ENCODE peak calls at places on chromosomes 12 and 14, in five cellular contexts. M is esophagus muscularis mucosa, O is brain microvascular endothelial cell, Y is Karpas-422, Q is IMR-90. E is an unnamed sample. For H3K36me3, the result is how much of the 10 kb centered on the place peaks cover.

GRCh38 chr12:29032431-29032830 is 116.6 kb upstream of the FAR2 start:
- DNase-seq in M (no peak), Y (no peak), Q (no peak), O (no peak), E (no peak)

GRCh38 chr12:115341442-115341841 is 657.5 kb upstream of the TBX3 start:
- DNase-seq in Q (peak), M (peak), Y (no peak), O (peak), E (peak)

GRCh38 chr14:93994919-93995682 is 2.0 kb upstream of the CCDC197 start:
- DNase-seq in Y (no peak), M (no peak), O (peak), Q (peak), E (no peak)

GRCh38 chr12:52141875-52142274 is 49.9 kb downstream of the KRT80 start:
- DNase-seq in Q (no peak), M (no peak), Y (no peak), O (no peak), E (peak)

GRCh38 chr14:80933282-80933681 is 8.3 kb downstream of the CEP128 start:
- DNase-seq in M (no peak), Y (no peak), Q (no peak), O (no peak), E (no peak)

GRCh38 chr14:22265319-22266140 is 323.5 kb downstream of the DAD1 start:
- DNase-seq in M (peak), Q (peak), O (peak), Y (peak), E (no peak)

GRCh38 chr12:6890789-6891624 is 13.6 kb upstream of the LRRC23 start:
- DNase-seq in O (peak), Q (peak), M (peak), Y (peak), E (peak)

GRCh38 chr14:59275668-59276067 is 87.2 kb downstream of the DAAM1 start:
- DNase-seq in Q (peak), O (peak), M (no peak), Y (no peak), E (no peak)

GRCh38 chr12:46494424-46494823 is 121.9 kb upstream of the SLC38A2 start:
- DNase-seq in Q (peak), O (peak), Y (no peak), M (no peak), E (no peak)

GRCh38 chr12:117159674-117160073 is 30.6 kb downstream of the FBXO21 start:
- DNase-seq in Q (no peak), O (no peak), Y (no peak), M (no peak), E (no peak)
- H3K36me3 ChIP-seq in Q (half or more), O (under half), Y (half or more), M (half or more), E (under half)

GRCh38 chr14:101865288-101865687 is 99.1 kb upstream of the DYNC1H1 start:
- DNase-seq in O (no peak), Y (no peak), M (no peak), Q (no peak), E (no peak)

GRCh38 chr14:101862177-101862576 is 100.7 kb downstream of the PPP2R5C start:
- DNase-seq in Y (no peak), Q (peak), M (no peak), O (no peak), E (no peak)

GRCh38 chr14:101861464-101861863 is 100.0 kb downstream of the PPP2R5C start:
- DNase-seq in Y (no peak), Q (no peak), M (no peak), O (no peak), E (no peak)

GRCh38 chr14:101859916-101860315 is 98.4 kb downstream of the PPP2R5C start:
- DNase-seq in M (no peak), O (no peak), Q (no peak), Y (no peak), E (no peak)

DNA sequence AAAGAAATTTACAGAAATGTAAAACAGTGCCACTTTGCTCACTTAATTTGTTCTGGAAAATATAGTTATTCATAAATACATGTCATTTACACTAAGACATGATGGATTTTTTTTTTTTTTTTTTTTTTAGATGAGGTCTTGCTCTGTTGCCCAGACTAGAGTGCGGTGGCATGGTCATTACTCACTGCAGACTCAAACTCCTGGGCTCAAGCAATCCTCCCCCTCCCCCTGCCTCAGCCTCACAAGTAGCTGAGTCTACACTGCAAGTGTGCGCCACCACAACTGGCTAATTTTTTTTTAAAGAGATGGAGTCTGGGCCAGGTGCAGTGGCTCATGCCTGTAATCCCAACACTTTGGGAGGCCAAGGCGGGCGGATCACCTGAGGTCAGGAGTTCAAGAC is 101.2 kb downstream of the PPP2R5C start:
- DNase-seq in M (no peak), Y (no peak), Q (no peak), O (no peak), E (no peak)
- H3K36me3 ChIP-seq in M (under half), Y (under half), Q (under half), O (under half), E (under half)

GRCh38 chr12:4278582-4278939 is 5.0 kb downstream of the CCND2 start:
- DNase-seq in O (no peak), M (peak), Q (no peak), Y (no peak), E (peak)

GRCh38 chr12:4277856-4278581 is 4.5 kb downstream of the CCND2 start:
- DNase-seq in Y (no peak), O (no peak), Q (no peak), M (peak), E (no peak)

GRCh38 chr12:4281173-4281654 is 7.7 kb downstream of the CCND2 start:
- DNase-seq in M (peak), O (no peak), Y (no peak), Q (no peak), E (no peak)

GRCh38 chr12:4280351-4281163 is 7.0 kb downstream of the CCND2 start:
- DNase-seq in O (no peak), Q (no peak), Y (no peak), M (peak), E (no peak)

GRCh38 chr12:4279120-4279690 is 5.6 kb downstream of the CCND2 start:
- DNase-seq in Y (no peak), O (no peak), Q (no peak), M (peak), E (no peak)
- H3K36me3 ChIP-seq in Y (under half), O (under half), Q (under half), M (half or more), E (under half)

DNA sequence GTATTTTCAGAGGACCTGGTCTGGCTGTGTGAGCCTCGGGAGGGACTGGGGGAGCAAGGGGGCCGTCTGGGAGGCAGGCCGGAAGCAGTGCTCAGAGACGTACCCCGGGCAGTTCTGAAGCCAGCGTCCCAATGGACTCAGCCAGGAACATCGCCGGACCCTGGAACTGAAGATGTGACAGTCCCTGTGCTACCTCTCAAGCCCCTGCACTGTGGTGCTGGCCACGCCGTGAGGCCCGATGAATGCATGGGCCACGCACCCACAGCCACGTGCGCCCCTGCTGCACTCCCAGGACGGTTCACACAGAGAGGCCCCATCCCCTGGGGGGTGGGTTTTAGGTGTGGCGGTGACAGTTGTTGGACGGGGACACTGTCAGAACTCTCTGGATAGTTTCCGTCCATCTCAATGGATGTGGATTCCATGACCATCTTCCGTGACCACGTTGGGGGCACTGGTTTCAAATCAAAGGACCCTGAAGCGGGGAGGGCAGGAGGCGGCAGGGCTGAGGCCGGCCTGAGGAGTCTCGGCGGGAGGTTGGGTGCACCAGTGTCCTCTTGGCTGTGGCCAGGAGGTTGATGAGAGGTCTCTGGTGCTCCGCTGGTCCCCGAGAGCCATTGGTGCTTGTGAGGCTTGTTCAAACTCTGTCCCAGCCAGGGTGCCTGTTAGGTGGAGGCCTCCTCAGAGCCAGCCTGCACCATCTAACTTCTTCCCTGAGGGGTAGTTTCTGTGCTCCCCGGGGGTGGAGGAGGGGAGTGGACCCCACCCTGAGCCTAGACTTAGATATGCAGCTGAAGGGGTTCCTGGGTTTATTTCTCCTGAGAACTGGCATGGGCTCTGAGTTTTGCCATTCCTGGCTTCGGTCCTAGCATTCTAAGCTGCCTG is 36.3 kb upstream of the TSPAN9 start:
- DNase-seq in Y (peak), Q (no peak), O (no peak), M (no peak), E (no peak)
- H3K36me3 ChIP-seq in Y (under half), Q (under half), O (under half), M (under half), E (under half)

GRCh38 chr12:132775502-132776233 is 14.0 kb upstream of the ANKLE2 start:
- DNase-seq in O (no peak), Y (no peak), Q (no peak), M (no peak), E (no peak)

GRCh38 chr12:132774159-132774558 is 12.5 kb upstream of the ANKLE2 start:
- DNase-seq in O (no peak), Y (no peak), Q (no peak), M (no peak), E (peak)

GRCh38 chr12:132773077-132774020 is 11.7 kb upstream of the ANKLE2 start:
- DNase-seq in Q (no peak), Y (no peak), M (no peak), O (no peak), E (no peak)

GRCh38 chr12:132772551-132772950 is 10.9 kb upstream of the ANKLE2 start:
- DNase-seq in O (no peak), Q (no peak), M (no peak), Y (no peak), E (no peak)

GRCh38 chr12:132774646-132775275 is 13.1 kb upstream of the ANKLE2 start:
- DNase-seq in M (no peak), O (no peak), Y (no peak), Q (no peak), E (peak)
- H3K36me3 ChIP-seq in M (half or more), O (half or more), Y (under half), Q (half or more), E (half or more)

DNA sequence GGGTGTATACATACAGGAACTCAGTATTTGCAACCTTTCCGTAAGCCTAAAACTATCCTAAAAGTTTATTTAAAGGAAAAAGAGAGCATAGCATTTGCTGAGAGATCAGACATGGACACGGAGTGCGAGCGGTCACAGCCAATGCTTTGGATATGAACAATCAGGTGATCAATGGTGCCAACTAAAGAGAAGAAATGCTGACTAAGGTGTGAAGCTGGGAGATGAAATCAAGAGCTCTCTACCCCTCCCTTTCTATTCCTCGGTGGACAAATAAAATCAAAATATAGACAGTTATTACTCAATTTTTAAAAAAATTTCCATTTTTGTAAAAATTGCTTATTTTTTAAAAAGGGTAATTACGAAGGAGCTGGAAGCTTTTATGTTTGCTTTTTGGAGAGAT is 29.2 kb downstream of the NT5DC3 start:
- DNase-seq in Q (no peak), O (no peak), M (no peak), Y (no peak), E (no peak)
- H3K36me3 ChIP-seq in Q (under half), O (under half), M (half or more), Y (under half), E (under half)